ENCODE peak calls at places on chromosomes 12 and 14, in seven cellular contexts. H is GM13977; G is HFFc6; P is MG63; D is ELR; S is lower leg skin; A is activated naive CD8-positive, alpha-beta T cell treated with anti-CD3 and anti-CD28 coated beads for 36 hours. Z is an unnamed sample.

GRCh38 chr14:24673534-24674203 is 39.7 kb upstream of the GZMB start:
- DNase-seq in H (no peak), G (no peak), P (no peak), D (no peak), S (no peak), A (peak), Z (no peak)

GRCh38 chr12:56601503-56601902 is 28.6 kb downstream of the BAZ2A start:
- DNase-seq in H (peak), G (no peak), P (no peak), D (peak), S (no peak), A (peak), Z (no peak)

GRCh38 chr12:78118036-78118435 is 287.3 kb downstream of the NAV3 start:
- DNase-seq in H (no peak), G (no peak), P (no peak), D (no peak), S (no peak), A (no peak), Z (no peak)

GRCh38 chr12:8784464-8784863 is 38.0 kb upstream of the A2ML1 start:
- DNase-seq in H (no peak), G (no peak), P (no peak), D (no peak), S (no peak), A (no peak), Z (no peak)

GRCh38 chr14:34433957-34434356 is 28.1 kb downstream of the SPTSSA start:
- DNase-seq in H (no peak), G (no peak), P (no peak), D (no peak), S (no peak), A (no peak), Z (no peak)

GRCh38 chr14:64089920-64090319 is 204.3 kb downstream of the ESR2 start:
- DNase-seq in H (no peak), G (no peak), P (peak), D (no peak), S (no peak), A (no peak), Z (no peak)

GRCh38 chr12:53492830-53493609 is 6.2 kb downstream of the MAP3K12 start:
- DNase-seq in H (peak), G (peak), P (peak), D (peak), S (peak), A (peak), Z (peak)

GRCh38 chr12:18141583-18141982 is 51.6 kb upstream of the RERGL start:
- DNase-seq in H (no peak), G (no peak), P (no peak), D (peak), S (no peak), A (no peak), Z (no peak)

GRCh38 chr14:52875707-52876106 is 75.1 kb downstream of the FERMT2 start:
- DNase-seq in H (no peak), G (no peak), P (no peak), D (no peak), S (no peak), A (no peak), Z (no peak)

GRCh38 chr12:115267891-115268290 is 583.9 kb upstream of the TBX3 start:
- DNase-seq in H (no peak), G (peak), P (no peak), D (no peak), S (no peak), A (no peak), Z (no peak)

GRCh38 chr14:59455411-59455810 is 9.8 kb downstream of the GPR135 start:
- DNase-seq in H (no peak), G (peak), P (peak), D (no peak), S (no peak), A (no peak), Z (peak)

GRCh38 chr12:87928046-87928445 is 101.2 kb downstream of the C12orf50 start:
- DNase-seq in H (no peak), G (no peak), P (no peak), D (no peak), S (no peak), A (no peak), Z (no peak)

GRCh38 chr14:58133739-58134138 is 18.3 kb downstream of the ARMH4 start:
- DNase-seq in H (no peak), G (peak), P (peak), D (peak), S (no peak), A (no peak), Z (no peak)

GRCh38 chr14:63727231-63727735 is 582 bp downstream of the SGPP1 start:
- DNase-seq in H (no peak), G (peak), P (peak), D (peak), S (no peak), A (no peak), Z (peak)

GRCh38 chr12:124420972-124421674 is 126.2 kb downstream of the RFLNA start:
- DNase-seq in H (no peak), G (no peak), P (no peak), D (no peak), S (no peak), A (no peak), Z (no peak)

GRCh38 chr12:95922231-95922630 is 20.2 kb downstream of the CCDC38 start:
- DNase-seq in H (no peak), G (no peak), P (peak), D (peak), S (no peak), A (no peak), Z (no peak)

GRCh38 chr14:94888108-94888507 is 118.2 kb upstream of the GSC start:
- DNase-seq in H (no peak), G (no peak), P (no peak), D (no peak), S (no peak), A (no peak), Z (no peak)

GRCh38 chr12:112008918-112009317 is 4.0 kb downstream of the TMEM116 start:
- DNase-seq in H (no peak), G (no peak), P (no peak), D (no peak), S (no peak), A (no peak), Z (no peak)

GRCh38 chr14:69519253-69519661 is 34.7 kb downstream of the PLEKHD1 start:
- DNase-seq in H (no peak), G (peak), P (no peak), D (no peak), S (no peak), A (no peak), Z (no peak)

GRCh38 chr14:95057851-95058250 is 99.5 kb downstream of the DICER1 start:
- DNase-seq in H (no peak), G (no peak), P (no peak), D (no peak), S (no peak), A (no peak), Z (no peak)

GRCh38 chr12:52234226-52234810 is 1.3 kb downstream of the KRT7 start:
- DNase-seq in H (peak), G (no peak), P (no peak), D (no peak), S (no peak), A (no peak), Z (no peak)

GRCh38 chr14:69529563-69529962 is 45.0 kb downstream of the PLEKHD1 start:
- DNase-seq in H (no peak), G (no peak), P (no peak), D (no peak), S (no peak), A (no peak), Z (no peak)

GRCh38 chr12:124380793-124381453 is 86.0 kb downstream of the RFLNA start:
- DNase-seq in H (no peak), G (no peak), P (no peak), D (peak), S (no peak), A (no peak), Z (no peak)

Z was measured in GM04504.